ENCODE peak calls at places on chromosomes 7 and 10, in eight cellular contexts. V is IMR-90, A is heart right ventricle, C is adrenal gland, L is Caco-2, P is endodermal cell, X is OCI-LY7, I is tibial nerve. N is an unnamed sample.

GRCh38 chr10:24716295-24716694 is 7.4 kb downstream of the ARHGAP21 start:
- DNase-seq in V (no peak), A (no peak), C (peak; percentile 48), L (peak; percentile 57), P (no peak), X (no peak), I (no peak), N (peak; percentile 86)

GRCh38 chr7:133978502-133979295 is 148.4 kb upstream of the LRGUK start:
- DNase-seq in V (no peak), A (no peak), C (no peak), L (no peak), P (no peak), X (no peak), I (no peak), N (no peak)

GRCh38 chr7:77476871-77477270 is 60.2 kb upstream of the PTPN12 start:
- DNase-seq in V (no peak), A (no peak), C (no peak), L (no peak), P (no peak), X (no peak), I (no peak), N (no peak)

GRCh38 chr7:22234247-22234646 is 122.7 kb downstream of the RAPGEF5 start:
- DNase-seq in V (no peak), A (no peak), C (no peak), L (no peak), P (no peak), X (no peak), I (no peak), N (no peak)

GRCh38 chr10:24556137-24556536 is 167.6 kb downstream of the ARHGAP21 start:
- DNase-seq in V (no peak), A (no peak), C (no peak), L (no peak), P (no peak), X (no peak), I (no peak), N (no peak)

GRCh38 chr10:11178606-11179221 is 161.0 kb downstream of the CELF2 start:
- DNase-seq in V (peak; percentile 61), A (peak; percentile 61), C (peak; percentile 27), L (no peak), P (no peak), X (peak; percentile 85), I (no peak), N (peak; percentile 71)

GRCh38 chr10:131737543-131738395 is 163.0 kb upstream of the PPP2R2D start:
- DNase-seq in V (no peak), A (no peak), C (peak; percentile 7), L (no peak), P (peak; percentile 30), X (no peak), I (no peak), N (no peak)

GRCh38 chr7:29189743-29190201 is 4.8 kb upstream of the CHN2 start:
- DNase-seq in V (no peak), A (peak; percentile 55), C (peak; percentile 65), L (peak; percentile 88), P (peak; percentile 99), X (peak; percentile 22), I (peak; percentile 17), N (peak; percentile 70)

GRCh38 chr10:43407148-43407575 is 1.8 kb downstream of the HNRNPF start:
- DNase-seq in V (peak; percentile 36), A (peak; percentile 50), C (peak; percentile 67), L (peak; percentile 67), P (peak; percentile 66), X (peak; percentile 73), I (no peak), N (peak; percentile 64)

GRCh38 chr10:110860576-110861241 is 11.0 kb upstream of the PDCD4 start:
- DNase-seq in V (no peak), A (no peak), C (no peak), L (no peak), P (peak; percentile 40), X (peak; percentile 74), I (no peak), N (peak; percentile 69)

GRCh38 chr10:34446046-34446445 is 369.1 kb downstream of the PARD3 start:
- DNase-seq in V (no peak), A (no peak), C (no peak), L (no peak), P (no peak), X (no peak), I (no peak), N (peak; percentile 48)

GRCh38 chr7:102469351-102469971 is 4.7 kb downstream of the LRWD1 start:
- DNase-seq in V (no peak), A (no peak), C (peak; percentile 56), L (peak; percentile 28), P (no peak), X (no peak), I (no peak), N (no peak)

GRCh38 chr10:122570920-122571319 is 10.4 kb downstream of the DMBT1 start:
- DNase-seq in V (no peak), A (no peak), C (no peak), L (no peak), P (no peak), X (no peak), I (no peak), N (no peak)

GRCh38 chr10:11831520-11831951 is 8.4 kb downstream of the PROSER2 start:
- DNase-seq in V (no peak), A (no peak), C (no peak), L (peak; percentile 71), P (no peak), X (no peak), I (no peak), N (no peak)

GRCh38 chr7:112510032-112510742 is 29.4 kb downstream of the LSMEM1 start:
- DNase-seq in V (peak; percentile 80), A (no peak), C (no peak), L (no peak), P (peak; percentile 16), X (no peak), I (no peak), N (no peak)

GRCh38 chr7:71718563-71718962 is 586.6 kb downstream of the GALNT17 start:
- DNase-seq in V (no peak), A (no peak), C (no peak), L (no peak), P (peak; percentile 64), X (no peak), I (no peak), N (no peak)

GRCh38 chr7:154427527-154427926 is 375.3 kb downstream of the DPP6 start:
- DNase-seq in V (no peak), A (no peak), C (no peak), L (no peak), P (no peak), X (no peak), I (no peak), N (no peak)

GRCh38 chr10:21888959-21889358 is 114.6 kb downstream of the DNAJC1 start:
- DNase-seq in V (no peak), A (no peak), C (no peak), L (no peak), P (no peak), X (peak; percentile 50), I (no peak), N (no peak)

GRCh38 chr10:21889477-21890275 is 113.9 kb downstream of the DNAJC1 start:
- DNase-seq in V (no peak), A (no peak), C (no peak), L (no peak), P (no peak), X (no peak), I (no peak), N (no peak)

GRCh38 chr10:21894648-21895342 is 108.7 kb downstream of the DNAJC1 start:
- DNase-seq in V (no peak), A (no peak), C (no peak), L (no peak), P (no peak), X (no peak), I (no peak), N (no peak)

GRCh38 chr10:21895932-21896331 is 107.6 kb downstream of the DNAJC1 start:
- DNase-seq in V (no peak), A (no peak), C (no peak), L (no peak), P (no peak), X (no peak), I (no peak), N (no peak)

DNA sequence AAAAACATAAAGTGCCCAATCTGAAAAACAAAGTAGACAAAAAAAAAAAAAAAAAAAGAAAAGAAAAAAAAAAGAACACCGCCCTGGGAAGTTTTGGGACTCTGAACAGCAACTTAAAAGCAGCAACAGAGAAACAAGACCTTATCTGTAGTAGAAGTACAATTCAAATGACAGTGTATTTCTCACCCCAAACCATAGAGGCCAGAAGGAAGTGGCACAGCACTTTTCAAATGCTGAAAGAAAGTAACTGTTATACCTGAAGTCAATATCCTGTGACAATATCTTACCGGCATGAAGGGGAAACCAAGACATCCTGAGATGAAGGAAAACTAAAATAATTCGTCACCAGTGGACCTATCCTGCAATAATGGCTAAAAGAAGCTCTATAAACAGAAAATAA is 112.1 kb downstream of the DNAJC1 start:
- DNase-seq in V (no peak), A (no peak), C (no peak), L (no peak), P (no peak), X (no peak), I (no peak), N (no peak)
- H3K4me1 ChIP-seq in V (no peaks in the 10 kb centered on the region), A (no peaks in the 10 kb centered on the region), C (no peaks in the 10 kb centered on the region), L (no peaks in the 10 kb centered on the region), P (no peaks in the 10 kb centered on the region), X (peaks cover 11% of the 10 kb centered on the region), I (no peaks in the 10 kb centered on the region), N (no peaks in the 10 kb centered on the region)

GRCh38 chr7:138477581-138477980 is 17.5 kb downstream of the TRIM24 start:
- DNase-seq in V (no peak), A (no peak), C (no peak), L (no peak), P (no peak), X (no peak), I (no peak), N (no peak)
- H3K4me1 ChIP-seq in V (no peaks in the 10 kb centered on the region), A (peaks cover 37% of the 10 kb centered on the region), C (peaks cover 11% of the 10 kb centered on the region), L (peaks cover 24% of the 10 kb centered on the region), P (no peaks in the 10 kb centered on the region), X (no peaks in the 10 kb centered on the region), I (no peaks in the 10 kb centered on the region), N (peaks cover 8% of the 10 kb centered on the region)

GRCh38 chr7:99137418-99138180 is 6.3 kb downstream of the SMURF1 start:
- DNase-seq in V (peak; percentile 90), A (no peak), C (no peak), L (peak; percentile 57), P (peak; percentile 88), X (no peak), I (no peak), N (no peak)
- H3K4me1 ChIP-seq in V (peaks cover 19% of the 10 kb centered on the region), A (peaks cover 91% of the 10 kb centered on the region), C (peaks cover 25% of the 10 kb centered on the region), L (peaks cover 29% of the 10 kb centered on the region), P (peaks cover 18% of the 10 kb centered on the region), X (peaks cover 25% of the 10 kb centered on the region), I (no peaks in the 10 kb centered on the region), N (peaks cover 12% of the 10 kb centered on the region)

DNA sequence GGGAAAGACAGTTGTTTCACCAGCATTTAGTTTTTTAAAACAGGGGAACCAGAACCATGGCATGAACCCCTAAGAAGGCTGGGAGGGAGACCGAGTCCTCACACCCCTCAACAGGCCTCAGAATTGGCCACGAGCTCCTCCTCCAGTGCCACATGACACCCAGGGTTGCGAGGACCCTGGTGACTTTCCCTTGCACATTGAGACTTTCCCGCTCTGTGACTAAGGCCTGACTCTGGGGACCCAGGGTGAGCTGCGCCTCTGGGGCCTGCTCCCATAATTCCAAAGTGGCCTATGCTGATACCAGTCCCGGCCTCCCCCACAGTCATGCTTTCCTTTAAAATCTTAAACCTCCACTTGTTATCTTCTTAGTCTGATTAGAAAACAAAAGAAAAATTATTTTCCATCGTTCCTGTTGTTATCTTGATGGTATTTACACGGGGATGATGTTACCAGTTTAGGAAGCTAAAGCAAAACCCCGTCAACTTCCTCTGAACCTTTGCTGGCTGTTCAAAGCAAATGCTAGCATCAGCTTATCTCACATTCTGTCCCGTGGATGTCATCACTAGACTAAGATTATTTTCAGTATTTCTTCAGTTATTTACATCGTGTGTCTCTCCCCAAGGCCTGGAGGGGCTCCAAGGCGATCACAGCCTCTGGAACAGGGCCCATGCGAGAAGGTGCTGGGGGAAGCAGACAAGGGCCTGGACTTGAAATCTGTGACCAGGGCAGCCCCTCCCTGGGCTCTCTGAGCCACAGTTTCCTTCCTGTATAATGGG is 42.1 kb downstream of the FAM53B start:
- DNase-seq in V (peak; percentile 66), A (no peak), C (peak; percentile 82), L (no peak), P (no peak), X (no peak), I (no peak), N (no peak)
- H3K4me1 ChIP-seq in V (peaks cover 18% of the 10 kb centered on the region), A (peaks cover 100% of the 10 kb centered on the region), C (peaks cover 75% of the 10 kb centered on the region), L (peaks cover 14% of the 10 kb centered on the region), P (no peaks in the 10 kb centered on the region), X (peaks cover 88% of the 10 kb centered on the region), I (peaks cover 16% of the 10 kb centered on the region), N (peaks cover 14% of the 10 kb centered on the region)

N was measured in small intestine.